ENCODE peak calls at places on chromosome 22, in seven cellular contexts. U is neural progenitor cell; K is CD4-positive, alpha-beta memory T cell; J is IMR-90; W is psoas muscle; Y is stromal cell of bone marrow; M is BJ. P is an unnamed sample.

GRCh38 chr22:23784215-23784732 is 2.5 kb upstream of the SMARCB1 start:
- DNase-seq in U (no peak), K (no peak), J (peak), W (no peak), Y (peak), M (no peak), P (no peak)

GRCh38 chr22:47055073-47055355 is 292.6 kb downstream of the TBC1D22A start:
- DNase-seq in U (no peak), K (no peak), J (no peak), W (no peak), Y (no peak), M (no peak), P (no peak)

GRCh38 chr22:19525116-19525660 is 978 bp upstream of the CLDN5 start:
- DNase-seq in U (no peak), K (no peak), J (no peak), W (no peak), Y (no peak), M (no peak), P (no peak)

GRCh38 chr22:45878051-45878764 is 98.8 kb downstream of the WNT7B start:
- DNase-seq in U (peak), K (no peak), J (no peak), W (peak), Y (no peak), M (no peak), P (no peak)

GRCh38 chr22:40668611-40669390 is 10.5 kb upstream of the MCHR1 start:
- DNase-seq in U (peak), K (no peak), J (peak), W (no peak), Y (peak), M (peak), P (peak)

GRCh38 chr22:50012201-50013181 is at the start of gene IL17REL:
- DNase-seq in U (no peak), K (no peak), J (peak), W (no peak), Y (peak), M (no peak), P (peak)

GRCh38 chr22:37525073-37525745 is 6.0 kb upstream of the CARD10 start:
- DNase-seq in U (no peak), K (no peak), J (peak), W (no peak), Y (peak), M (peak), P (peak)

GRCh38 chr22:31764785-31765184 is 11.0 kb downstream of the DEPDC5 start:
- DNase-seq in U (no peak), K (no peak), J (no peak), W (no peak), Y (no peak), M (no peak), P (no peak)

GRCh38 chr22:49619301-49619700 is 208.4 kb downstream of the BRD1 start:
- DNase-seq in U (no peak), K (no peak), J (no peak), W (no peak), Y (no peak), M (no peak), P (no peak)

GRCh38 chr22:17637490-17638181 is 921 bp upstream of the BCL2L13 start:
- DNase-seq in U (no peak), K (no peak), J (no peak), W (no peak), Y (no peak), M (no peak), P (no peak)

GRCh38 chr22:42324991-42325710 is 54.7 kb upstream of the TCF20 start:
- DNase-seq in U (no peak), K (no peak), J (no peak), W (no peak), Y (no peak), M (no peak), P (no peak)

GRCh38 chr22:22048981-22049531 is 66.5 kb upstream of the TOP3B start:
- DNase-seq in U (no peak), K (no peak), J (no peak), W (no peak), Y (no peak), M (no peak), P (no peak)

GRCh38 chr22:30573594-30574094 is 821 bp downstream of the GAL3ST1 start:
- DNase-seq in U (no peak), K (no peak), J (no peak), W (peak), Y (no peak), M (no peak), P (no peak)

GRCh38 chr22:18998998-18999397 is 62.9 kb upstream of the PRODH start:
- DNase-seq in U (peak), K (no peak), J (no peak), W (no peak), Y (no peak), M (no peak), P (no peak)

GRCh38 chr22:19940536-19941364 is 822 bp upstream of the COMT start:
- DNase-seq in U (no peak), K (no peak), J (no peak), W (peak), Y (no peak), M (no peak), P (no peak)

GRCh38 chr22:36160499-36160942 is at the start of gene APOL3:
- DNase-seq in U (no peak), K (peak), J (peak), W (peak), Y (peak), M (no peak), P (peak)

GRCh38 chr22:26592368-26593015 is 2.6 kb upstream of the TPST2 start:
- DNase-seq in U (no peak), K (peak), J (no peak), W (no peak), Y (no peak), M (no peak), P (no peak)

GRCh38 chr22:20433686-20434241 is 3.9 kb downstream of the SCARF2 start:
- DNase-seq in U (no peak), K (no peak), J (no peak), W (peak), Y (no peak), M (no peak), P (no peak)

GRCh38 chr22:25395915-25396314 is 168.6 kb upstream of the GRK3 start:
- DNase-seq in U (no peak), K (no peak), J (no peak), W (peak), Y (no peak), M (no peak), P (no peak)

GRCh38 chr22:27011131-27011530 is 353.7 kb downstream of the MIAT start:
- DNase-seq in U (no peak), K (no peak), J (no peak), W (no peak), Y (peak), M (no peak), P (no peak)

GRCh38 chr22:32528984-32529982 is 54.7 kb downstream of the FBXO7 start:
- DNase-seq in U (peak), K (peak), J (peak), W (peak), Y (peak), M (no peak), P (peak)

GRCh38 chr22:34303656-34304055 is 383.4 kb upstream of the LARGE1 start:
- DNase-seq in U (no peak), K (no peak), J (no peak), W (no peak), Y (no peak), M (no peak), P (no peak)

GRCh38 chr22:20953668-20954500 is 13.2 kb upstream of the AIFM3 start:
- DNase-seq in U (no peak), K (no peak), J (peak), W (no peak), Y (no peak), M (peak), P (peak)

GRCh38 chr22:23970816-23971482 is 3.3 kb downstream of the DDT start:
- DNase-seq in U (no peak), K (no peak), J (no peak), W (no peak), Y (no peak), M (no peak), P (no peak)

GRCh38 chr22:43846966-43847365 is 15.3 kb downstream of the SULT4A1 start:
- DNase-seq in U (no peak), K (no peak), J (no peak), W (no peak), Y (no peak), M (no peak), P (no peak)

GRCh38 chr22:16819249-16819648 is 6.0 kb downstream of the XKR3 start:
- DNase-seq in U (no peak), K (no peak), J (no peak), W (no peak), Y (peak), M (no peak), P (no peak)

GRCh38 chr22:19173047-19174035 is 5.2 kb downstream of the SLC25A1 start:
- DNase-seq in U (peak), K (no peak), J (no peak), W (no peak), Y (no peak), M (no peak), P (peak)

GRCh38 chr22:27482414-27482813 is 319.1 kb downstream of the MN1 start:
- DNase-seq in U (no peak), K (no peak), J (no peak), W (no peak), Y (no peak), M (no peak), P (no peak)

GRCh38 chr22:35124674-35125219 is 58.8 kb downstream of the ISX start:
- DNase-seq in U (no peak), K (no peak), J (no peak), W (no peak), Y (no peak), M (no peak), P (no peak)

P was measured in foreskin fibroblast.